ENCODE peak calls at places on chromosomes 2 and 18, in eight cellular contexts. One of them, this sample, is unnamed.
A peak's percentile ranks its signal among the peaks of the same experiment; 100 is the strongest.

GRCh38 chr2:43445248-43445647 is 150.6 kb downstream of the THADA start:
- DNase-seq in HCT116: no peak
- DNase-seq in astrocyte: no peak
- DNase-seq in endodermal cell: no peak
- DNase-seq in mesenchymal stem cell: no peak
- DNase-seq in right lobe of liver: no peak
- DNase-seq in left ventricle myocardium inferior: no peak
- DNase-seq in GM12878: no peak
- DNase-seq in this sample: no peak

GRCh38 chr2:219631406-219631891 is 4.0 kb downstream of the SLC4A3 start:
- DNase-seq in HCT116: no peak
- DNase-seq in astrocyte: no peak
- DNase-seq in endodermal cell: peak; percentile 24
- DNase-seq in mesenchymal stem cell: no peak
- DNase-seq in right lobe of liver: no peak
- DNase-seq in left ventricle myocardium inferior: no peak
- DNase-seq in GM12878: no peak
- DNase-seq in this sample: no peak

GRCh38 chr2:189046275-189046674 is 72.1 kb downstream of the COL3A1 start:
- DNase-seq in HCT116: no peak
- DNase-seq in astrocyte: no peak
- DNase-seq in endodermal cell: no peak
- DNase-seq in mesenchymal stem cell: no peak
- DNase-seq in right lobe of liver: no peak
- DNase-seq in left ventricle myocardium inferior: no peak
- DNase-seq in GM12878: no peak
- DNase-seq in this sample: no peak

GRCh38 chr2:32627441-32627900 is 379 bp upstream of the TTC27 start:
- DNase-seq in HCT116: no peak
- DNase-seq in astrocyte: peak; percentile 59
- DNase-seq in endodermal cell: no peak
- DNase-seq in mesenchymal stem cell: peak; percentile 62
- DNase-seq in right lobe of liver: peak; percentile 35
- DNase-seq in left ventricle myocardium inferior: peak; percentile 28
- DNase-seq in GM12878: no peak
- DNase-seq in this sample: no peak

GRCh38 chr2:168029071-168029470 is 218.3 kb downstream of the STK39 start:
- DNase-seq in HCT116: no peak
- DNase-seq in astrocyte: no peak
- DNase-seq in endodermal cell: no peak
- DNase-seq in mesenchymal stem cell: no peak
- DNase-seq in right lobe of liver: no peak
- DNase-seq in left ventricle myocardium inferior: no peak
- DNase-seq in GM12878: no peak
- DNase-seq in this sample: no peak

GRCh38 chr2:8488001-8488738 is 193.7 kb upstream of the ID2 start:
- DNase-seq in HCT116: no peak
- DNase-seq in astrocyte: peak; percentile 66
- DNase-seq in endodermal cell: no peak
- DNase-seq in mesenchymal stem cell: no peak
- DNase-seq in right lobe of liver: no peak
- DNase-seq in left ventricle myocardium inferior: no peak
- DNase-seq in GM12878: peak; percentile 95
- DNase-seq in this sample: peak; percentile 76

GRCh38 chr2:231928901-231929725 is 2.9 kb upstream of the NPPC start:
- DNase-seq in HCT116: no peak
- DNase-seq in astrocyte: no peak
- DNase-seq in endodermal cell: no peak
- DNase-seq in mesenchymal stem cell: no peak
- DNase-seq in right lobe of liver: no peak
- DNase-seq in left ventricle myocardium inferior: no peak
- DNase-seq in GM12878: no peak
- DNase-seq in this sample: no peak

GRCh38 chr18:38011446-38011845 is 445.8 kb upstream of the CELF4 start:
- DNase-seq in HCT116: no peak
- DNase-seq in astrocyte: no peak
- DNase-seq in endodermal cell: no peak
- DNase-seq in mesenchymal stem cell: peak; percentile 80
- DNase-seq in right lobe of liver: no peak
- DNase-seq in left ventricle myocardium inferior: no peak
- DNase-seq in GM12878: no peak
- DNase-seq in this sample: no peak

GRCh38 chr2:200763422-200763821 is 48.3 kb upstream of the BZW1 start:
- DNase-seq in HCT116: no peak
- DNase-seq in astrocyte: peak; percentile 68
- DNase-seq in endodermal cell: no peak
- DNase-seq in mesenchymal stem cell: no peak
- DNase-seq in right lobe of liver: no peak
- DNase-seq in left ventricle myocardium inferior: no peak
- DNase-seq in GM12878: no peak
- DNase-seq in this sample: no peak

GRCh38 chr2:23760746-23761145 is 166.2 kb downstream of the ATAD2B start:
- DNase-seq in HCT116: peak; percentile 18
- DNase-seq in astrocyte: peak; percentile 39
- DNase-seq in endodermal cell: no peak
- DNase-seq in mesenchymal stem cell: peak; percentile 66
- DNase-seq in right lobe of liver: no peak
- DNase-seq in left ventricle myocardium inferior: no peak
- DNase-seq in GM12878: no peak
- DNase-seq in this sample: no peak

GRCh38 chr2:96119981-96120720 is 3.8 kb upstream of the ADRA2B start:
- DNase-seq in HCT116: no peak
- DNase-seq in astrocyte: no peak
- DNase-seq in endodermal cell: no peak
- DNase-seq in mesenchymal stem cell: no peak
- DNase-seq in right lobe of liver: no peak
- DNase-seq in left ventricle myocardium inferior: peak; percentile 4
- DNase-seq in GM12878: no peak
- DNase-seq in this sample: no peak

GRCh38 chr2:156675896-156676295 is 239.7 kb downstream of the GPD2 start:
- DNase-seq in HCT116: no peak
- DNase-seq in astrocyte: no peak
- DNase-seq in endodermal cell: no peak
- DNase-seq in mesenchymal stem cell: no peak
- DNase-seq in right lobe of liver: no peak
- DNase-seq in left ventricle myocardium inferior: no peak
- DNase-seq in GM12878: no peak
- DNase-seq in this sample: no peak

GRCh38 chr18:31723998-31724711 is 36.5 kb downstream of the SLC25A52 start:
- DNase-seq in HCT116: no peak
- DNase-seq in astrocyte: peak; percentile 3
- DNase-seq in endodermal cell: no peak
- DNase-seq in mesenchymal stem cell: no peak
- DNase-seq in right lobe of liver: peak; percentile 72
- DNase-seq in left ventricle myocardium inferior: peak; percentile 32
- DNase-seq in GM12878: no peak
- DNase-seq in this sample: no peak

DNA sequence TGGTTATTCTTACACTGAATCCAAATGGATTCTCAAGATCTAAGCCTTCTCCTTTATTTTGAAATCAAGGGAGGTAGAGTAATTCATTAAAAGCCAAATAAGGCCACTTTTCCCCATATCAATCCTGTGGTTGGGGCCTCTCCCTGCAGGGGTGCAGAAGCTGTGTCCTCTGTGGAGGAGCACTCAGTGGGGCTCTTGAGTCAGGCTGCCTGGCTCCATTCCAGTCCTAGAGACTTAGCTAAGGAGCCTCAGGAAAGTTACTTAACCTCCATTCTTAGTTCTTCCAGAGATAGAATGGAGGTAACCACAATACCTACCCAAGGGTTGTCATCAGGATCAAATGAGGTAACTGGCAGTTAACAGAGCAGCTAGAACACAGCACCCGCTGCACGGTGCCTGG is 564.3 kb downstream of the CMPK2 start:
- DNase-seq in HCT116: no peak
- DNase-seq in astrocyte: no peak
- DNase-seq in endodermal cell: no peak
- DNase-seq in mesenchymal stem cell: no peak
- DNase-seq in right lobe of liver: no peak
- DNase-seq in left ventricle myocardium inferior: no peak
- DNase-seq in GM12878: no peak
- DNase-seq in this sample: no peak
- H3K9me3 ChIP-seq in HCT116: peaks cover 4% of the 10 kb centered on the region
- H3K9me3 ChIP-seq in astrocyte: no peaks in the 10 kb centered on the region
- H3K9me3 ChIP-seq in endodermal cell: no peaks in the 10 kb centered on the region
- H3K9me3 ChIP-seq in mesenchymal stem cell: no peaks in the 10 kb centered on the region
- H3K9me3 ChIP-seq in right lobe of liver: no peaks in the 10 kb centered on the region
- H3K9me3 ChIP-seq in left ventricle myocardium inferior: no peaks in the 10 kb centered on the region
- H3K9me3 ChIP-seq in GM12878: no peaks in the 10 kb centered on the region
- H3K9me3 ChIP-seq in this sample: no peaks in the 10 kb centered on the region

DNA sequence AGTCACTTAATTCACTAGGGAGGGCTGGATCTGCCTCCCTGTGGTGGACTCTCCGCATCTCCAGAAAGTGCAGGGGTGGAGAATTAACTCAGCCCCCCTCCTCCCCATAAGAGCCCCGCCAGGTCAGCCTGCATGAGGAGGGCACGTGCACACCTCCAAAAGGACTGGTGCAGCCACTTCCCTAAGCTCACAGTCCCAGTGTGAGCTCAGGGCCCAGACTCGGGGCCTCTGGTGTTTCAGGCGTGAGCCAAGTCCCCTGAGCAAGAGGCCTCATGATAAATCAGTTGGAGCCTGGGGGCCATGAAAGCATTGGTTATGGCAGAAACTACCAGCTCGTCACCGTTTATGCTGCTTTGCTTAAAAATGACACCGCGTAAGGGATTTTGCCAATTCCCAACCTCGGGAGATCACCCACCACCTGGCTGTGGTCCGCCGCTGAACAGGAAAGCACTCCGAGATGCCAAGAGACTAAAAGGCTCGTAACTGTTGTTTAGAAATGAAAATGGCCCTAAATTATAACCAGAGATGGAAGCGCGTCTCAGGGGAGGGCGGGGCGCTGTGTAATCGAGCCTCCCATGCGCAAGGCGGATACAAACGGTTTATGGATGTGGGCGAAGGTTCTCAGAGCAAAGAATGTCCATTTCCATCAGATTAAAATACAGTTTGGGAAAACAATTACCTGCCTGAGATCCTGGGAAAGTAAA is 141.6 kb downstream of the BCL2 start:
- DNase-seq in HCT116: no peak
- DNase-seq in astrocyte: no peak
- DNase-seq in endodermal cell: no peak
- DNase-seq in mesenchymal stem cell: no peak
- DNase-seq in right lobe of liver: no peak
- DNase-seq in left ventricle myocardium inferior: no peak
- DNase-seq in GM12878: no peak
- DNase-seq in this sample: no peak
- H3K4me1 ChIP-seq in HCT116: no peaks in the 10 kb centered on the region
- H3K4me1 ChIP-seq in astrocyte: no peaks in the 10 kb centered on the region
- H3K4me1 ChIP-seq in endodermal cell: no peaks in the 10 kb centered on the region
- H3K4me1 ChIP-seq in mesenchymal stem cell: peaks cover 2% of the 10 kb centered on the region
- H3K4me1 ChIP-seq in right lobe of liver: no peaks in the 10 kb centered on the region
- H3K4me1 ChIP-seq in left ventricle myocardium inferior: peaks cover 49% of the 10 kb centered on the region
- H3K4me1 ChIP-seq in GM12878: peaks cover 79% of the 10 kb centered on the region
- H3K4me1 ChIP-seq in this sample: peaks cover 30% of the 10 kb centered on the region

DNA sequence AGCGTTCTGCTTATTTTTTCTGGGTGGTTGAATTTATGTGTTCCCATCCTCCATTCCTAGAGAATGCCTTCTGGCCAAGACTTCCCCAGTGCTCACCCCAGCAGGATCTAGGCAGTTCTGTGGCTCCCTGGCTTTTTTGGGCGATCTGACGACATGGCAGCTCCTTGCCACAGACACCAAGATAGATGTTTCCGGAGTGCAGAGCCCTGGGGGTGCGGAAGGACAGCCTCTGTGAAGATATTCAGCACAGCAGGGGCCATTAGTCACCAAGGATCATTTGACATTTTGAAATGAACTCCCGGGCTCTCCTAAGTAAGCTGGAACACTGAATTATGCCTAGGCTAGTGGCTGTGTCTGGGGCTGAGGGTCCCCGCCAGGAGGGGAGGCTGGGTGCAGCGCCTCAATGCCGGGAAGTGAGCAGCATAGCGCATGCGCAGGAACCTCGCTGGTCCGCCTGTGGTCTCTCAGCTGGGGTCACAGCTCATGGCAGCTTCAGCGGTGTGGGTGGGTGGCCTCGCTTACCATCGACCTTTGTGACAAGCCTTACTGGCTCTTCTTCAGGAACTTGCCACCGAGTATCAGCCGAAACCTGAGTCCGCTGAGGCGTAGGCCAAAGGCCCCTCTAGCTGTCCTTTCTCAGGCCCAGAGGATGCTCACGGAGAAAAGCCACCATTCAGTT is 60.3 kb downstream of the MEX3C start:
- DNase-seq in HCT116: no peak
- DNase-seq in astrocyte: no peak
- DNase-seq in endodermal cell: no peak
- DNase-seq in mesenchymal stem cell: no peak
- DNase-seq in right lobe of liver: no peak
- DNase-seq in left ventricle myocardium inferior: no peak
- DNase-seq in GM12878: no peak
- DNase-seq in this sample: no peak
- H3K4me3 ChIP-seq in HCT116: no peak overlapping the region
- H3K4me3 ChIP-seq in astrocyte: no peak overlapping the region
- H3K4me3 ChIP-seq in endodermal cell: no peak overlapping the region
- H3K4me3 ChIP-seq in mesenchymal stem cell: no peak overlapping the region
- H3K4me3 ChIP-seq in right lobe of liver: no peak overlapping the region
- H3K4me3 ChIP-seq in left ventricle myocardium inferior: no peak overlapping the region
- H3K4me3 ChIP-seq in GM12878: no peak overlapping the region
- H3K4me3 ChIP-seq in this sample: no peak overlapping the region

DNA sequence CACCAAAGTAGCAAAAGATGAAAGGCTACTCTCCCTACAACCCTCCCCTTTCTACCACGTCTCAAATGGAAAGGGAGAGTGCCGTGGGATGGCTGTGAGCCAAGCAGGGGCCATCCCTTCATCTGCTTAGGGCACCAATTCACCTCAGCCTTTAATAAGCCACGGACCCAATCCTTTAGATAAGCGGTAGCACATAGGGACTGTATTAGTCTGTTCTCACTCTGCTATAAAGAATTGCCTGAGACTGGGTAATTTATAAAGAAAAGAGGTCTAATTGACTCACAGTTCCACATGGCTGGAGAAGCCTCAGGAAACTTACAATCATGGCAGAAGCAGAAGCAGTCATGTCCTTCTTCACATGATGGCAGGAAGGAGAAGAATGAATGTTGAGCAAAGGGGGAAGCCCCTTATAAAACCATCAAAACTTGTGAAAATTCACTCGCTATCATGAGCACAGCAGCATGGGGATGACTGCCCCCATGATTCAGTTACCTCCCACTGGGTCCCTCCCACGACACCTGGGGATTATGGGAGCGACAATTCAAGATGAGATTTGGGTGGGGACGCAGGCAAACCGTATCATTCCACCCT is 85.9 kb upstream of the IL1R2 start:
- DNase-seq in HCT116: no peak
- DNase-seq in astrocyte: no peak
- DNase-seq in endodermal cell: no peak
- DNase-seq in mesenchymal stem cell: no peak
- DNase-seq in right lobe of liver: no peak
- DNase-seq in left ventricle myocardium inferior: no peak
- DNase-seq in GM12878: no peak
- DNase-seq in this sample: no peak
- H3K9me3 ChIP-seq in HCT116: peaks cover 4% of the 10 kb centered on the region
- H3K9me3 ChIP-seq in astrocyte: no peaks in the 10 kb centered on the region
- H3K9me3 ChIP-seq in endodermal cell: peaks cover 28% of the 10 kb centered on the region
- H3K9me3 ChIP-seq in mesenchymal stem cell: peaks cover 9% of the 10 kb centered on the region
- H3K9me3 ChIP-seq in right lobe of liver: no peaks in the 10 kb centered on the region
- H3K9me3 ChIP-seq in left ventricle myocardium inferior: peaks cover 46% of the 10 kb centered on the region
- H3K9me3 ChIP-seq in GM12878: peaks cover 26% of the 10 kb centered on the region
- H3K9me3 ChIP-seq in this sample: no peaks in the 10 kb centered on the region

DNA sequence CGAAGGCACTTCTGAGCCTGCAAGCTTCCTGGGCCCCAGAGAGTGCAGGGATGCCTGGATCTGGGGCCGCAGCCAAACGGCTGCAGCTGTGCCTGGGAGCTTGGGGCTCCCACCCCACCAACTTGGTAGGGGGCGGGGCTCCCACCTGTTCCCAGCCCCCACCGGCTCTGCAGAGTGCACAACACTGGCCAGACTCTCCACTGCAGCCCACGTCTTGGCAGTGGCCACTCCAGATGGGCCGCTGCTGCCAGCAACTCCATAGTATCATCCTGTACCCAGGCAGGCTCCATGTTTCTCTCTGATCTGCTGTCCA is 9.9 kb downstream of the DYSF start:
- DNase-seq in HCT116: no peak
- DNase-seq in astrocyte: no peak
- DNase-seq in endodermal cell: no peak
- DNase-seq in mesenchymal stem cell: no peak
- DNase-seq in right lobe of liver: no peak
- DNase-seq in left ventricle myocardium inferior: no peak
- DNase-seq in GM12878: no peak
- DNase-seq in this sample: no peak
- H3K4me1 ChIP-seq in HCT116: no peaks in the 10 kb centered on the region
- H3K4me1 ChIP-seq in astrocyte: peaks cover 28% of the 10 kb centered on the region
- H3K4me1 ChIP-seq in endodermal cell: no peaks in the 10 kb centered on the region
- H3K4me1 ChIP-seq in mesenchymal stem cell: peaks cover 52% of the 10 kb centered on the region
- H3K4me1 ChIP-seq in right lobe of liver: peaks cover 36% of the 10 kb centered on the region
- H3K4me1 ChIP-seq in left ventricle myocardium inferior: peaks cover 96% of the 10 kb centered on the region
- H3K4me1 ChIP-seq in GM12878: no peaks in the 10 kb centered on the region
- H3K4me1 ChIP-seq in this sample: peaks cover 13% of the 10 kb centered on the region